ENCODE peak calls at places on chromosomes 2 and 18, in nine cellular contexts. One of them, this sample, is unnamed.

GRCh38 chr18:80136679-80137078 is 27.6 kb downstream of the ADNP2 start:
- DNase-seq in nucleus accumbens: no peak
- DNase-seq in DMS79 treated with DMSO at 0.1 percent for 48 hours: no peak
- DNase-seq in neuronal stem cell: no peak
- DNase-seq in SW 1271: no peak
- DNase-seq in T follicular helper cell: no peak
- DNase-seq in A549: no peak
- DNase-seq in HuH-7.5: no peak
- DNase-seq in activated T-helper 1 cell treated with anti-CD3 and anti-CD28 coated beads, Interleukin-2, amount 50 U/mL, for 16 hours: no peak
- DNase-seq in this sample: no peak

GRCh38 chr2:26818255-26818654 is 29.7 kb upstream of the DPYSL5 start:
- DNase-seq in neuronal stem cell: no peak
- DNase-seq in DMS79 treated with DMSO at 0.1 percent for 48 hours: no peak
- DNase-seq in T follicular helper cell: no peak
- DNase-seq in nucleus accumbens: no peak
- DNase-seq in A549: no peak
- DNase-seq in activated T-helper 1 cell treated with anti-CD3 and anti-CD28 coated beads, Interleukin-2, amount 50 U/mL, for 16 hours: no peak
- DNase-seq in HuH-7.5: no peak
- DNase-seq in SW 1271: no peak
- DNase-seq in this sample: no peak

GRCh38 chr2:215790548-215791421 is 222.6 kb downstream of the MREG start:
- DNase-seq in nucleus accumbens: no peak
- DNase-seq in HuH-7.5: no peak
- DNase-seq in activated T-helper 1 cell treated with anti-CD3 and anti-CD28 coated beads, Interleukin-2, amount 50 U/mL, for 16 hours: no peak
- DNase-seq in A549: no peak
- DNase-seq in neuronal stem cell: no peak
- DNase-seq in DMS79 treated with DMSO at 0.1 percent for 48 hours: no peak
- DNase-seq in T follicular helper cell: no peak
- DNase-seq in SW 1271: no peak
- DNase-seq in this sample: no peak

GRCh38 chr2:102461188-102461587 is 11.8 kb upstream of the SLC9A4 start:
- DNase-seq in HuH-7.5: no peak
- DNase-seq in activated T-helper 1 cell treated with anti-CD3 and anti-CD28 coated beads, Interleukin-2, amount 50 U/mL, for 16 hours: no peak
- DNase-seq in A549: no peak
- DNase-seq in DMS79 treated with DMSO at 0.1 percent for 48 hours: no peak
- DNase-seq in T follicular helper cell: no peak
- DNase-seq in SW 1271: no peak
- DNase-seq in neuronal stem cell: no peak
- DNase-seq in nucleus accumbens: no peak
- DNase-seq in this sample: no peak

GRCh38 chr2:30272761-30273573 is 41.6 kb downstream of the LBH start:
- DNase-seq in A549: peak
- DNase-seq in DMS79 treated with DMSO at 0.1 percent for 48 hours: no peak
- DNase-seq in SW 1271: peak
- DNase-seq in nucleus accumbens: no peak
- DNase-seq in HuH-7.5: no peak
- DNase-seq in T follicular helper cell: no peak
- DNase-seq in activated T-helper 1 cell treated with anti-CD3 and anti-CD28 coated beads, Interleukin-2, amount 50 U/mL, for 16 hours: no peak
- DNase-seq in neuronal stem cell: no peak
- DNase-seq in this sample: no peak

GRCh38 chr2:133177196-133177595 is 391.1 kb downstream of the NCKAP5 start:
- DNase-seq in neuronal stem cell: no peak
- DNase-seq in activated T-helper 1 cell treated with anti-CD3 and anti-CD28 coated beads, Interleukin-2, amount 50 U/mL, for 16 hours: no peak
- DNase-seq in T follicular helper cell: no peak
- DNase-seq in SW 1271: no peak
- DNase-seq in DMS79 treated with DMSO at 0.1 percent for 48 hours: no peak
- DNase-seq in nucleus accumbens: no peak
- DNase-seq in A549: no peak
- DNase-seq in HuH-7.5: no peak
- DNase-seq in this sample: no peak

GRCh38 chr2:128263902-128264331 is 54.8 kb downstream of the HS6ST1 start:
- DNase-seq in SW 1271: no peak
- DNase-seq in nucleus accumbens: no peak
- DNase-seq in A549: no peak
- DNase-seq in T follicular helper cell: no peak
- DNase-seq in activated T-helper 1 cell treated with anti-CD3 and anti-CD28 coated beads, Interleukin-2, amount 50 U/mL, for 16 hours: no peak
- DNase-seq in HuH-7.5: no peak
- DNase-seq in neuronal stem cell: no peak
- DNase-seq in DMS79 treated with DMSO at 0.1 percent for 48 hours: no peak
- DNase-seq in this sample: no peak

GRCh38 chr2:228698963-228699362 is 517.5 kb upstream of the SPHKAP start:
- DNase-seq in nucleus accumbens: no peak
- DNase-seq in SW 1271: no peak
- DNase-seq in T follicular helper cell: no peak
- DNase-seq in DMS79 treated with DMSO at 0.1 percent for 48 hours: no peak
- DNase-seq in HuH-7.5: no peak
- DNase-seq in neuronal stem cell: no peak
- DNase-seq in activated T-helper 1 cell treated with anti-CD3 and anti-CD28 coated beads, Interleukin-2, amount 50 U/mL, for 16 hours: no peak
- DNase-seq in A549: no peak
- DNase-seq in this sample: no peak

GRCh38 chr18:40917096-40917495 is 1037.9 kb upstream of the PIK3C3 start:
- DNase-seq in DMS79 treated with DMSO at 0.1 percent for 48 hours: no peak
- DNase-seq in T follicular helper cell: no peak
- DNase-seq in HuH-7.5: no peak
- DNase-seq in neuronal stem cell: no peak
- DNase-seq in nucleus accumbens: no peak
- DNase-seq in A549: peak
- DNase-seq in SW 1271: no peak
- DNase-seq in activated T-helper 1 cell treated with anti-CD3 and anti-CD28 coated beads, Interleukin-2, amount 50 U/mL, for 16 hours: no peak
- DNase-seq in this sample: no peak

GRCh38 chr18:8794133-8794986 is 89.0 kb downstream of the MTCL1 start:
- DNase-seq in T follicular helper cell: no peak
- DNase-seq in SW 1271: no peak
- DNase-seq in DMS79 treated with DMSO at 0.1 percent for 48 hours: no peak
- DNase-seq in HuH-7.5: no peak
- DNase-seq in A549: peak
- DNase-seq in activated T-helper 1 cell treated with anti-CD3 and anti-CD28 coated beads, Interleukin-2, amount 50 U/mL, for 16 hours: no peak
- DNase-seq in neuronal stem cell: no peak
- DNase-seq in nucleus accumbens: no peak
- DNase-seq in this sample: no peak

GRCh38 chr2:27003003-27003402 is 29.8 kb upstream of the TMEM214 start:
- DNase-seq in SW 1271: no peak
- DNase-seq in A549: no peak
- DNase-seq in neuronal stem cell: no peak
- DNase-seq in T follicular helper cell: no peak
- DNase-seq in nucleus accumbens: no peak
- DNase-seq in DMS79 treated with DMSO at 0.1 percent for 48 hours: no peak
- DNase-seq in activated T-helper 1 cell treated with anti-CD3 and anti-CD28 coated beads, Interleukin-2, amount 50 U/mL, for 16 hours: no peak
- DNase-seq in HuH-7.5: no peak
- DNase-seq in this sample: no peak

GRCh38 chr2:188079176-188079575 is 212.5 kb upstream of the GULP1 start:
- DNase-seq in nucleus accumbens: no peak
- DNase-seq in SW 1271: no peak
- DNase-seq in T follicular helper cell: no peak
- DNase-seq in activated T-helper 1 cell treated with anti-CD3 and anti-CD28 coated beads, Interleukin-2, amount 50 U/mL, for 16 hours: no peak
- DNase-seq in neuronal stem cell: no peak
- DNase-seq in A549: no peak
- DNase-seq in HuH-7.5: no peak
- DNase-seq in DMS79 treated with DMSO at 0.1 percent for 48 hours: no peak
- DNase-seq in this sample: no peak

GRCh38 chr2:221780281-221780688 is 208.2 kb upstream of the EPHA4 start:
- DNase-seq in A549: peak
- DNase-seq in DMS79 treated with DMSO at 0.1 percent for 48 hours: no peak
- DNase-seq in HuH-7.5: no peak
- DNase-seq in SW 1271: no peak
- DNase-seq in activated T-helper 1 cell treated with anti-CD3 and anti-CD28 coated beads, Interleukin-2, amount 50 U/mL, for 16 hours: no peak
- DNase-seq in T follicular helper cell: no peak
- DNase-seq in nucleus accumbens: no peak
- DNase-seq in neuronal stem cell: peak
- DNase-seq in this sample: no peak

GRCh38 chr2:142140434-142140845 is 9.6 kb upstream of the LRP1B start:
- DNase-seq in neuronal stem cell: peak
- DNase-seq in DMS79 treated with DMSO at 0.1 percent for 48 hours: peak
- DNase-seq in SW 1271: no peak
- DNase-seq in HuH-7.5: no peak
- DNase-seq in activated T-helper 1 cell treated with anti-CD3 and anti-CD28 coated beads, Interleukin-2, amount 50 U/mL, for 16 hours: no peak
- DNase-seq in A549: peak
- DNase-seq in nucleus accumbens: no peak
- DNase-seq in T follicular helper cell: no peak
- DNase-seq in this sample: no peak

GRCh38 chr2:241271641-241272297 is 43.7 kb downstream of the HDLBP start:
- DNase-seq in activated T-helper 1 cell treated with anti-CD3 and anti-CD28 coated beads, Interleukin-2, amount 50 U/mL, for 16 hours: peak
- DNase-seq in A549: peak
- DNase-seq in SW 1271: peak
- DNase-seq in HuH-7.5: peak
- DNase-seq in neuronal stem cell: peak
- DNase-seq in T follicular helper cell: peak
- DNase-seq in nucleus accumbens: peak
- DNase-seq in DMS79 treated with DMSO at 0.1 percent for 48 hours: no peak
- DNase-seq in this sample: peak

GRCh38 chr2:171958475-171958874 is 36.2 kb downstream of the HAT1 start:
- DNase-seq in nucleus accumbens: no peak
- DNase-seq in HuH-7.5: no peak
- DNase-seq in T follicular helper cell: no peak
- DNase-seq in DMS79 treated with DMSO at 0.1 percent for 48 hours: no peak
- DNase-seq in SW 1271: no peak
- DNase-seq in activated T-helper 1 cell treated with anti-CD3 and anti-CD28 coated beads, Interleukin-2, amount 50 U/mL, for 16 hours: no peak
- DNase-seq in neuronal stem cell: no peak
- DNase-seq in A549: no peak
- DNase-seq in this sample: no peak

GRCh38 chr18:45197526-45197970 is 417.7 kb upstream of the SLC14A2 start:
- DNase-seq in DMS79 treated with DMSO at 0.1 percent for 48 hours: peak
- DNase-seq in HuH-7.5: no peak
- DNase-seq in T follicular helper cell: no peak
- DNase-seq in nucleus accumbens: no peak
- DNase-seq in SW 1271: no peak
- DNase-seq in A549: peak
- DNase-seq in activated T-helper 1 cell treated with anti-CD3 and anti-CD28 coated beads, Interleukin-2, amount 50 U/mL, for 16 hours: no peak
- DNase-seq in neuronal stem cell: no peak
- DNase-seq in this sample: no peak

GRCh38 chr2:3633982-3634630 is 23.9 kb upstream of the ALLC start:
- DNase-seq in activated T-helper 1 cell treated with anti-CD3 and anti-CD28 coated beads, Interleukin-2, amount 50 U/mL, for 16 hours: no peak
- DNase-seq in HuH-7.5: no peak
- DNase-seq in T follicular helper cell: no peak
- DNase-seq in A549: no peak
- DNase-seq in nucleus accumbens: no peak
- DNase-seq in neuronal stem cell: no peak
- DNase-seq in DMS79 treated with DMSO at 0.1 percent for 48 hours: no peak
- DNase-seq in SW 1271: no peak
- DNase-seq in this sample: no peak

GRCh38 chr18:62663731-62664336 is 51.5 kb upstream of the PHLPP1 start:
- DNase-seq in T follicular helper cell: no peak
- DNase-seq in A549: peak
- DNase-seq in nucleus accumbens: no peak
- DNase-seq in DMS79 treated with DMSO at 0.1 percent for 48 hours: peak
- DNase-seq in neuronal stem cell: no peak
- DNase-seq in activated T-helper 1 cell treated with anti-CD3 and anti-CD28 coated beads, Interleukin-2, amount 50 U/mL, for 16 hours: no peak
- DNase-seq in HuH-7.5: no peak
- DNase-seq in SW 1271: no peak
- DNase-seq in this sample: no peak

GRCh38 chr2:9095226-9095625 is 91.7 kb upstream of the MBOAT2 start:
- DNase-seq in A549: no peak
- DNase-seq in nucleus accumbens: no peak
- DNase-seq in neuronal stem cell: no peak
- DNase-seq in DMS79 treated with DMSO at 0.1 percent for 48 hours: no peak
- DNase-seq in SW 1271: no peak
- DNase-seq in HuH-7.5: no peak
- DNase-seq in activated T-helper 1 cell treated with anti-CD3 and anti-CD28 coated beads, Interleukin-2, amount 50 U/mL, for 16 hours: no peak
- DNase-seq in T follicular helper cell: no peak
- DNase-seq in this sample: no peak

GRCh38 chr2:232973336-232973735 is 39.7 kb downstream of the NGEF start:
- DNase-seq in neuronal stem cell: no peak
- DNase-seq in A549: no peak
- DNase-seq in nucleus accumbens: no peak
- DNase-seq in T follicular helper cell: no peak
- DNase-seq in HuH-7.5: no peak
- DNase-seq in activated T-helper 1 cell treated with anti-CD3 and anti-CD28 coated beads, Interleukin-2, amount 50 U/mL, for 16 hours: no peak
- DNase-seq in DMS79 treated with DMSO at 0.1 percent for 48 hours: no peak
- DNase-seq in SW 1271: no peak
- DNase-seq in this sample: no peak

GRCh38 chr2:53473762-53474161 is 293.8 kb upstream of the CHAC2 start:
- DNase-seq in SW 1271: no peak
- DNase-seq in T follicular helper cell: no peak
- DNase-seq in HuH-7.5: no peak
- DNase-seq in nucleus accumbens: no peak
- DNase-seq in neuronal stem cell: no peak
- DNase-seq in activated T-helper 1 cell treated with anti-CD3 and anti-CD28 coated beads, Interleukin-2, amount 50 U/mL, for 16 hours: no peak
- DNase-seq in A549: no peak
- DNase-seq in DMS79 treated with DMSO at 0.1 percent for 48 hours: no peak
- DNase-seq in this sample: no peak

GRCh38 chr2:131521961-131522781 is 5.5 kb upstream of the CCDC74A start:
- DNase-seq in T follicular helper cell: no peak
- DNase-seq in neuronal stem cell: no peak
- DNase-seq in SW 1271: no peak
- DNase-seq in HuH-7.5: no peak
- DNase-seq in activated T-helper 1 cell treated with anti-CD3 and anti-CD28 coated beads, Interleukin-2, amount 50 U/mL, for 16 hours: no peak
- DNase-seq in A549: no peak
- DNase-seq in DMS79 treated with DMSO at 0.1 percent for 48 hours: no peak
- DNase-seq in nucleus accumbens: no peak
- DNase-seq in this sample: no peak